ENCODE peak calls at places on chromosomes 6 and 20, in five cellular contexts. One of them, this sample, is unnamed.
A peak's percentile ranks its signal among the peaks of the same experiment; 100 is the strongest.

GRCh38 chr6:130724089-130724488 is 103.1 kb upstream of the SMLR1 start:
- DNase-seq in GM23248: peak; percentile 5
- DNase-seq in H9: no peak
- DNase-seq in heart left ventricle: no peak
- DNase-seq in activated naive CD8-positive, alpha-beta T cell treated with anti-CD3 and anti-CD28 coated beads, Interleukin-2, amount 50 U/mL, for 24 hours: no peak
- DNase-seq in this sample: no peak

GRCh38 chr20:17314262-17314661 is 87.4 kb downstream of the PCSK2 start:
- DNase-seq in GM23248: no peak
- DNase-seq in H9: no peak
- DNase-seq in heart left ventricle: no peak
- DNase-seq in activated naive CD8-positive, alpha-beta T cell treated with anti-CD3 and anti-CD28 coated beads, Interleukin-2, amount 50 U/mL, for 24 hours: no peak
- DNase-seq in this sample: no peak

GRCh38 chr6:56143796-56144195 is 103.6 kb downstream of the COL21A1 start:
- DNase-seq in GM23248: peak; percentile 30
- DNase-seq in H9: no peak
- DNase-seq in heart left ventricle: no peak
- DNase-seq in activated naive CD8-positive, alpha-beta T cell treated with anti-CD3 and anti-CD28 coated beads, Interleukin-2, amount 50 U/mL, for 24 hours: no peak
- DNase-seq in this sample: no peak

GRCh38 chr6:32969685-32970412 is 1.5 kb downstream of the BRD2 start:
- DNase-seq in GM23248: peak; percentile 98
- DNase-seq in H9: peak; percentile 81
- DNase-seq in heart left ventricle: peak; percentile 86
- DNase-seq in activated naive CD8-positive, alpha-beta T cell treated with anti-CD3 and anti-CD28 coated beads, Interleukin-2, amount 50 U/mL, for 24 hours: peak; percentile 81
- DNase-seq in this sample: peak; percentile 67

GRCh38 chr6:33168202-33168601 is 24.1 kb downstream of the COL11A2 start:
- DNase-seq in GM23248: no peak
- DNase-seq in H9: peak; percentile 22
- DNase-seq in heart left ventricle: no peak
- DNase-seq in activated naive CD8-positive, alpha-beta T cell treated with anti-CD3 and anti-CD28 coated beads, Interleukin-2, amount 50 U/mL, for 24 hours: no peak
- DNase-seq in this sample: no peak

GRCh38 chr6:130460934-130461333 is 95.1 kb downstream of the TMEM200A start:
- DNase-seq in GM23248: no peak
- DNase-seq in H9: no peak
- DNase-seq in heart left ventricle: no peak
- DNase-seq in activated naive CD8-positive, alpha-beta T cell treated with anti-CD3 and anti-CD28 coated beads, Interleukin-2, amount 50 U/mL, for 24 hours: no peak
- DNase-seq in this sample: no peak

GRCh38 chr6:82951389-82951788 is 114.3 kb downstream of the UBE3D start:
- DNase-seq in GM23248: no peak
- DNase-seq in H9: no peak
- DNase-seq in heart left ventricle: no peak
- DNase-seq in activated naive CD8-positive, alpha-beta T cell treated with anti-CD3 and anti-CD28 coated beads, Interleukin-2, amount 50 U/mL, for 24 hours: no peak
- DNase-seq in this sample: no peak

GRCh38 chr6:50271266-50271665 is 221.5 kb upstream of the DEFB112 start:
- DNase-seq in GM23248: no peak
- DNase-seq in H9: no peak
- DNase-seq in heart left ventricle: no peak
- DNase-seq in activated naive CD8-positive, alpha-beta T cell treated with anti-CD3 and anti-CD28 coated beads, Interleukin-2, amount 50 U/mL, for 24 hours: no peak
- DNase-seq in this sample: no peak

GRCh38 chr6:123640567-123641187 is 3.9 kb upstream of the TRDN start:
- DNase-seq in GM23248: no peak
- DNase-seq in H9: no peak
- DNase-seq in heart left ventricle: no peak
- DNase-seq in activated naive CD8-positive, alpha-beta T cell treated with anti-CD3 and anti-CD28 coated beads, Interleukin-2, amount 50 U/mL, for 24 hours: no peak
- DNase-seq in this sample: no peak

GRCh38 chr6:38058022-38058421 is 238.5 kb downstream of the ZFAND3 start:
- DNase-seq in GM23248: peak; percentile 60
- DNase-seq in H9: no peak
- DNase-seq in heart left ventricle: no peak
- DNase-seq in activated naive CD8-positive, alpha-beta T cell treated with anti-CD3 and anti-CD28 coated beads, Interleukin-2, amount 50 U/mL, for 24 hours: peak; percentile 54
- DNase-seq in this sample: peak; percentile 9

GRCh38 chr20:61639200-61639599 is 387.1 kb downstream of the CDH4 start:
- DNase-seq in GM23248: peak; percentile 48
- DNase-seq in H9: no peak
- DNase-seq in heart left ventricle: no peak
- DNase-seq in activated naive CD8-positive, alpha-beta T cell treated with anti-CD3 and anti-CD28 coated beads, Interleukin-2, amount 50 U/mL, for 24 hours: no peak
- DNase-seq in this sample: no peak

GRCh38 chr20:31566658-31567379 is 38.3 kb upstream of the ID1 start:
- DNase-seq in GM23248: no peak
- DNase-seq in H9: peak; percentile 69
- DNase-seq in heart left ventricle: no peak
- DNase-seq in activated naive CD8-positive, alpha-beta T cell treated with anti-CD3 and anti-CD28 coated beads, Interleukin-2, amount 50 U/mL, for 24 hours: no peak
- DNase-seq in this sample: no peak

GRCh38 chr20:10637062-10637559 is 36.7 kb downstream of the JAG1 start:
- DNase-seq in GM23248: peak; percentile 78
- DNase-seq in H9: no peak
- DNase-seq in heart left ventricle: no peak
- DNase-seq in activated naive CD8-positive, alpha-beta T cell treated with anti-CD3 and anti-CD28 coated beads, Interleukin-2, amount 50 U/mL, for 24 hours: no peak
- DNase-seq in this sample: no peak